ENCODE peak calls at places on chromosomes 2 and 18, in seven cellular contexts. One of them, this sample, is unnamed.

GRCh38 chr2:163119964-163120363 is 281.4 kb upstream of the KCNH7 start:
- DNase-seq in stomach: no peak
- DNase-seq in thoracic aorta: no peak
- DNase-seq in neuronal stem cell: no peak
- DNase-seq in upper lobe of right lung: no peak
- DNase-seq in H9: no peak
- DNase-seq in fibroblast of lung: no peak
- DNase-seq in this sample: no peak

GRCh38 chr2:182616471-182617393 is 99.3 kb upstream of the DNAJC10 start:
- DNase-seq in stomach: no peak
- DNase-seq in thoracic aorta: no peak
- DNase-seq in neuronal stem cell: no peak
- DNase-seq in upper lobe of right lung: no peak
- DNase-seq in H9: no peak
- DNase-seq in fibroblast of lung: peak; percentile 12
- DNase-seq in this sample: no peak

GRCh38 chr2:175804130-175804529 is 197.9 kb downstream of the LNPK start:
- DNase-seq in stomach: no peak
- DNase-seq in thoracic aorta: no peak
- DNase-seq in neuronal stem cell: no peak
- DNase-seq in upper lobe of right lung: no peak
- DNase-seq in H9: no peak
- DNase-seq in fibroblast of lung: no peak
- DNase-seq in this sample: no peak

GRCh38 chr2:133839677-133840076 is 271.4 kb upstream of the NCKAP5 start:
- DNase-seq in stomach: no peak
- DNase-seq in thoracic aorta: no peak
- DNase-seq in neuronal stem cell: no peak
- DNase-seq in upper lobe of right lung: no peak
- DNase-seq in H9: no peak
- DNase-seq in fibroblast of lung: no peak
- DNase-seq in this sample: no peak

GRCh38 chr2:50995610-50996009 is 36.3 kb downstream of the NRXN1 start:
- DNase-seq in stomach: no peak
- DNase-seq in thoracic aorta: no peak
- DNase-seq in neuronal stem cell: no peak
- DNase-seq in upper lobe of right lung: no peak
- DNase-seq in H9: no peak
- DNase-seq in fibroblast of lung: peak; percentile 41
- DNase-seq in this sample: no peak

GRCh38 chr2:134275058-134275862 is 21.4 kb downstream of the MGAT5 start:
- DNase-seq in stomach: no peak
- DNase-seq in thoracic aorta: no peak
- DNase-seq in neuronal stem cell: no peak
- DNase-seq in upper lobe of right lung: no peak
- DNase-seq in H9: no peak
- DNase-seq in fibroblast of lung: no peak
- DNase-seq in this sample: no peak

GRCh38 chr18:37582306-37582705 is 16.7 kb upstream of the CELF4 start:
- DNase-seq in stomach: no peak
- DNase-seq in thoracic aorta: no peak
- DNase-seq in neuronal stem cell: no peak
- DNase-seq in upper lobe of right lung: no peak
- DNase-seq in H9: no peak
- DNase-seq in fibroblast of lung: no peak
- DNase-seq in this sample: no peak

GRCh38 chr2:173161040-173161439 is 85.4 kb downstream of the MAP3K20 start:
- DNase-seq in stomach: no peak
- DNase-seq in thoracic aorta: no peak
- DNase-seq in neuronal stem cell: no peak
- DNase-seq in upper lobe of right lung: no peak
- DNase-seq in H9: no peak
- DNase-seq in fibroblast of lung: peak; percentile 51
- DNase-seq in this sample: no peak

GRCh38 chr2:95060446-95061118 is 35.1 kb downstream of the MAL start:
- DNase-seq in stomach: no peak
- DNase-seq in thoracic aorta: no peak
- DNase-seq in neuronal stem cell: no peak
- DNase-seq in upper lobe of right lung: no peak
- DNase-seq in H9: peak; percentile 8
- DNase-seq in fibroblast of lung: no peak
- DNase-seq in this sample: no peak

GRCh38 chr2:48482313-48482712 is 47.6 kb upstream of the STON1 start:
- DNase-seq in stomach: no peak
- DNase-seq in thoracic aorta: no peak
- DNase-seq in neuronal stem cell: no peak
- DNase-seq in upper lobe of right lung: no peak
- DNase-seq in H9: no peak
- DNase-seq in fibroblast of lung: peak; percentile 96
- DNase-seq in this sample: no peak

GRCh38 chr2:120541553-120541932 is 194.1 kb upstream of the GLI2 start:
- DNase-seq in stomach: no peak
- DNase-seq in thoracic aorta: no peak
- DNase-seq in neuronal stem cell: no peak
- DNase-seq in upper lobe of right lung: no peak
- DNase-seq in H9: no peak
- DNase-seq in fibroblast of lung: no peak
- DNase-seq in this sample: no peak

GRCh38 chr18:41906528-41907256 is 48.3 kb upstream of the PIK3C3 start:
- DNase-seq in stomach: no peak
- DNase-seq in thoracic aorta: no peak
- DNase-seq in neuronal stem cell: peak; percentile 30
- DNase-seq in upper lobe of right lung: no peak
- DNase-seq in H9: no peak
- DNase-seq in fibroblast of lung: peak; percentile 67
- DNase-seq in this sample: peak; percentile 67

GRCh38 chr2:168978461-168978861 is 52.7 kb downstream of the ABCB11 start:
- DNase-seq in stomach: no peak
- DNase-seq in thoracic aorta: no peak
- DNase-seq in neuronal stem cell: no peak
- DNase-seq in upper lobe of right lung: peak; percentile 63
- DNase-seq in H9: no peak
- DNase-seq in fibroblast of lung: no peak
- DNase-seq in this sample: no peak

GRCh38 chr2:11923935-11924334 is 177.5 kb downstream of the LPIN1 start:
- DNase-seq in stomach: no peak
- DNase-seq in thoracic aorta: no peak
- DNase-seq in neuronal stem cell: no peak
- DNase-seq in upper lobe of right lung: no peak
- DNase-seq in H9: no peak
- DNase-seq in fibroblast of lung: no peak
- DNase-seq in this sample: no peak

GRCh38 chr2:112020561-112020960 is 34.5 kb upstream of the TMEM87B start:
- DNase-seq in stomach: no peak
- DNase-seq in thoracic aorta: no peak
- DNase-seq in neuronal stem cell: no peak
- DNase-seq in upper lobe of right lung: no peak
- DNase-seq in H9: peak; percentile 63
- DNase-seq in fibroblast of lung: no peak
- DNase-seq in this sample: peak; percentile 63

GRCh38 chr18:62258606-62259005 is 66.5 kb upstream of the TNFRSF11A start:
- DNase-seq in stomach: no peak
- DNase-seq in thoracic aorta: no peak
- DNase-seq in neuronal stem cell: no peak
- DNase-seq in upper lobe of right lung: no peak
- DNase-seq in H9: no peak
- DNase-seq in fibroblast of lung: no peak
- DNase-seq in this sample: no peak

GRCh38 chr2:20988906-20989305 is 55.0 kb downstream of the APOB start:
- DNase-seq in stomach: no peak
- DNase-seq in thoracic aorta: no peak
- DNase-seq in neuronal stem cell: no peak
- DNase-seq in upper lobe of right lung: no peak
- DNase-seq in H9: no peak
- DNase-seq in fibroblast of lung: no peak
- DNase-seq in this sample: no peak

GRCh38 chr2:29070542-29070941 is 3.8 kb downstream of the PCARE start:
- DNase-seq in stomach: no peak
- DNase-seq in thoracic aorta: no peak
- DNase-seq in neuronal stem cell: no peak
- DNase-seq in upper lobe of right lung: no peak
- DNase-seq in H9: no peak
- DNase-seq in fibroblast of lung: no peak
- DNase-seq in this sample: no peak

GRCh38 chr18:33839452-33840225 is 261.6 kb downstream of the ASXL3 start:
- DNase-seq in stomach: no peak
- DNase-seq in thoracic aorta: no peak
- DNase-seq in neuronal stem cell: peak; percentile 68
- DNase-seq in upper lobe of right lung: no peak
- DNase-seq in H9: no peak
- DNase-seq in fibroblast of lung: peak; percentile 79
- DNase-seq in this sample: peak; percentile 87

GRCh38 chr18:57025525-57025924 is 121.4 kb upstream of the BOD1L2 start:
- DNase-seq in stomach: no peak
- DNase-seq in thoracic aorta: no peak
- DNase-seq in neuronal stem cell: no peak
- DNase-seq in upper lobe of right lung: no peak
- DNase-seq in H9: no peak
- DNase-seq in fibroblast of lung: no peak
- DNase-seq in this sample: no peak

GRCh38 chr2:128237911-128238697 is 80.6 kb downstream of the HS6ST1 start:
- DNase-seq in stomach: no peak
- DNase-seq in thoracic aorta: no peak
- DNase-seq in neuronal stem cell: no peak
- DNase-seq in upper lobe of right lung: peak; percentile 47
- DNase-seq in H9: no peak
- DNase-seq in fibroblast of lung: no peak
- DNase-seq in this sample: no peak

GRCh38 chr18:11163668-11164067 is 14.3 kb upstream of the PIEZO2 start:
- DNase-seq in stomach: no peak
- DNase-seq in thoracic aorta: no peak
- DNase-seq in neuronal stem cell: no peak
- DNase-seq in upper lobe of right lung: no peak
- DNase-seq in H9: peak; percentile 65
- DNase-seq in fibroblast of lung: peak; percentile 28
- DNase-seq in this sample: peak; percentile 75

GRCh38 chr2:195612515-195613495 is 44.2 kb upstream of the SLC39A10 start:
- DNase-seq in stomach: no peak
- DNase-seq in thoracic aorta: no peak
- DNase-seq in neuronal stem cell: peak; percentile 56
- DNase-seq in upper lobe of right lung: no peak
- DNase-seq in H9: peak; percentile 79
- DNase-seq in fibroblast of lung: peak; percentile 44
- DNase-seq in this sample: peak; percentile 95

GRCh38 chr2:180728928-180729559 is 251.4 kb upstream of the UBE2E3 start:
- DNase-seq in stomach: no peak
- DNase-seq in thoracic aorta: no peak
- DNase-seq in neuronal stem cell: no peak
- DNase-seq in upper lobe of right lung: no peak
- DNase-seq in H9: no peak
- DNase-seq in fibroblast of lung: peak; percentile 93
- DNase-seq in this sample: no peak

GRCh38 chr2:30252723-30253688 is 21.7 kb downstream of the LBH start:
- DNase-seq in stomach: peak; percentile 58
- DNase-seq in thoracic aorta: peak; percentile 25
- DNase-seq in neuronal stem cell: no peak
- DNase-seq in upper lobe of right lung: no peak
- DNase-seq in H9: no peak
- DNase-seq in fibroblast of lung: peak; percentile 90
- DNase-seq in this sample: no peak

GRCh38 chr2:119157850-119158511 is 570 bp downstream of the C1QL2 start:
- DNase-seq in stomach: no peak
- DNase-seq in thoracic aorta: no peak
- DNase-seq in neuronal stem cell: no peak
- DNase-seq in upper lobe of right lung: no peak
- DNase-seq in H9: no peak
- DNase-seq in fibroblast of lung: no peak
- DNase-seq in this sample: peak; percentile 19

GRCh38 chr2:70009776-70010175 is 48.3 kb upstream of the ASPRV1 start:
- DNase-seq in stomach: peak; percentile 69
- DNase-seq in thoracic aorta: no peak
- DNase-seq in neuronal stem cell: no peak
- DNase-seq in upper lobe of right lung: no peak
- DNase-seq in H9: no peak
- DNase-seq in fibroblast of lung: no peak
- DNase-seq in this sample: no peak

GRCh38 chr18:58967643-58968291 is 103.1 kb downstream of the ZNF532 start:
- DNase-seq in stomach: no peak
- DNase-seq in thoracic aorta: no peak
- DNase-seq in neuronal stem cell: no peak
- DNase-seq in upper lobe of right lung: no peak
- DNase-seq in H9: no peak
- DNase-seq in fibroblast of lung: peak; percentile 44
- DNase-seq in this sample: no peak
- H3K4me1 ChIP-seq in stomach: no peaks in the 10 kb centered on the region
- H3K4me1 ChIP-seq in thoracic aorta: peaks cover 54% of the 10 kb centered on the region
- H3K4me1 ChIP-seq in neuronal stem cell: peaks cover 7% of the 10 kb centered on the region
- H3K4me1 ChIP-seq in upper lobe of right lung: peaks cover 25% of the 10 kb centered on the region
- H3K4me1 ChIP-seq in H9: peaks cover 6% of the 10 kb centered on the region
- H3K4me1 ChIP-seq in fibroblast of lung: no peaks in the 10 kb centered on the region
- H3K4me1 ChIP-seq in this sample: peaks cover 21% of the 10 kb centered on the region

GRCh38 chr2:218885981-218886447 is 5.4 kb downstream of the WNT10A start:
- DNase-seq in stomach: no peak
- DNase-seq in thoracic aorta: no peak
- DNase-seq in neuronal stem cell: no peak
- DNase-seq in upper lobe of right lung: no peak
- DNase-seq in H9: no peak
- DNase-seq in fibroblast of lung: no peak
- DNase-seq in this sample: no peak
- H3K4me1 ChIP-seq in stomach: peaks cover 9% of the 10 kb centered on the region
- H3K4me1 ChIP-seq in thoracic aorta: peaks cover 5% of the 10 kb centered on the region
- H3K4me1 ChIP-seq in neuronal stem cell: peaks cover 4% of the 10 kb centered on the region
- H3K4me1 ChIP-seq in upper lobe of right lung: no peaks in the 10 kb centered on the region
- H3K4me1 ChIP-seq in H9: no peaks in the 10 kb centered on the region
- H3K4me1 ChIP-seq in fibroblast of lung: no peaks in the 10 kb centered on the region
- H3K4me1 ChIP-seq in this sample: peaks cover 1% of the 10 kb centered on the region

DNA sequence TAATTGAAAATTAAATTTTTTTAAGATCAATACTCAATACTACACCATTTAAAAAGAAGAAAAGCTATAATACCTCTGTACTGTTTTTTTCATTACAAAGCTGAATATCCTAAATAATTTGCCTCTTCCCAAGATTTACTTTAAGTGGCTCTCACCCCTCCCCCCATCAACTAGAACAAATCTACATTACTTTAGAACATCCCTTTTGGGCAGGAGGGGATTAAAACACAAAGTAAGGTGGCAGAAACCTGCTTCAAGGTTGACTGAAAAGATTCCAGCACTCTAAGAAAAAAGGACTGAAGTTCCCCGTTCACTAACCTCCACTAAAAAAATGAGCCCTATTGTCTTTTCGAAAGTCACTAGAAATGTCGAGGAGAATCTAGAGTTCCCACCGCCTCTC is 42.3 kb downstream of the SLC38A11 start:
- DNase-seq in stomach: no peak
- DNase-seq in thoracic aorta: no peak
- DNase-seq in neuronal stem cell: no peak
- DNase-seq in upper lobe of right lung: no peak
- DNase-seq in H9: no peak
- DNase-seq in fibroblast of lung: no peak
- DNase-seq in this sample: peak; percentile 67
- H3K4me1 ChIP-seq in stomach: peaks cover 10% of the 10 kb centered on the region
- H3K4me1 ChIP-seq in thoracic aorta: peaks cover 13% of the 10 kb centered on the region
- H3K4me1 ChIP-seq in neuronal stem cell: no peaks in the 10 kb centered on the region
- H3K4me1 ChIP-seq in upper lobe of right lung: peaks cover 33% of the 10 kb centered on the region
- H3K4me1 ChIP-seq in H9: peaks cover 5% of the 10 kb centered on the region
- H3K4me1 ChIP-seq in fibroblast of lung: no peaks in the 10 kb centered on the region
- H3K4me1 ChIP-seq in this sample: peaks cover 27% of the 10 kb centered on the region

DNA sequence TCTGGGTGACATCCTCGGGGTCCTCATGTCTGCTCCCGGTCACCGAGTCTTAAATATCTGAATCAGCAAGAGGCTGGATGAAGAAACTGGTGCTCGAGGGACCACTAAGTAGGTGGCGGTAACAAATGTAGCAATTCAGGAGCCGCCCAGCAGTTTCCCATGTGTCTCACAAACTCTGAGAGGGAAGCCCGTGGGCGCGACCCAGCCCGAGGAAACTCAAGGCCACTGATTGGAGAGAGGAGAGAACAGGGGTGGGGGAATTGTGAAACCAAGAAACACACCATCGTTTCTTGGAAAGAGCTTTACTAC is 10.7 kb downstream of the MLPH start:
- DNase-seq in stomach: no peak
- DNase-seq in thoracic aorta: no peak
- DNase-seq in neuronal stem cell: no peak
- DNase-seq in upper lobe of right lung: peak; percentile 93
- DNase-seq in H9: no peak
- DNase-seq in fibroblast of lung: peak; percentile 86
- DNase-seq in this sample: no peak
- H3K4me1 ChIP-seq in stomach: peaks cover 23% of the 10 kb centered on the region
- H3K4me1 ChIP-seq in thoracic aorta: peaks cover 10% of the 10 kb centered on the region
- H3K4me1 ChIP-seq in neuronal stem cell: peaks cover 4% of the 10 kb centered on the region
- H3K4me1 ChIP-seq in upper lobe of right lung: peaks cover 44% of the 10 kb centered on the region
- H3K4me1 ChIP-seq in H9: peaks cover 4% of the 10 kb centered on the region
- H3K4me1 ChIP-seq in fibroblast of lung: peaks cover 21% of the 10 kb centered on the region
- H3K4me1 ChIP-seq in this sample: peaks cover under 1% of the 10 kb centered on the region